ENCODE peak calls at places on chromosomes 2 and 18, in ten cellular contexts. N, E, Z, T, Q, J, P, C, I and W are unnamed samples.

GRCh38 chr18:14933049-14933851 is 185.3 kb downstream of the ANKRD30B start:
- DNase-seq in T (no peak), I (no peak), E (no peak), J (no peak), Z (no peak), N (no peak), Q (no peak), P (peak), C (no peak), W (no peak)

GRCh38 chr2:98815795-98816194 is 84.9 kb upstream of the MGAT4A start:
- DNase-seq in Z (no peak), J (no peak), Q (no peak), E (no peak), I (no peak), C (no peak), P (no peak), N (no peak), T (no peak), W (no peak)

GRCh38 chr2:232528746-232529445 is 2.9 kb downstream of the CHRND start:
- DNase-seq in J (peak), Z (no peak), P (no peak), N (no peak), E (no peak), C (no peak), T (peak), I (no peak), Q (no peak), W (no peak)

GRCh38 chr2:70927138-70927537 is 8.6 kb upstream of the ATP6V1B1 start:
- DNase-seq in T (no peak), J (no peak), Z (no peak), P (no peak), E (no peak), N (no peak), Q (no peak), I (no peak), C (no peak), W (no peak)

GRCh38 chr18:56171854-56172253 is 466.5 kb downstream of the TXNL1 start:
- DNase-seq in T (no peak), E (no peak), Q (no peak), P (no peak), J (no peak), I (no peak), N (no peak), Z (no peak), C (no peak), W (no peak)

GRCh38 chr2:10048501-10049171 is 5.3 kb downstream of the KLF11 start:
- DNase-seq in N (no peak), Q (peak), C (no peak), I (no peak), Z (peak), T (no peak), J (peak), P (peak), E (no peak), W (peak)

GRCh38 chr2:136065907-136066306 is 52.0 kb downstream of the CXCR4 start:
- DNase-seq in Z (no peak), C (no peak), I (no peak), E (no peak), Q (no peak), P (no peak), N (no peak), T (no peak), J (no peak), W (peak)

GRCh38 chr2:32246911-32247310 is 17.8 kb downstream of the NLRC4 start:
- DNase-seq in Q (no peak), J (no peak), Z (no peak), N (no peak), I (no peak), T (no peak), E (no peak), C (no peak), P (peak), W (no peak)

GRCh38 chr2:128374001-128374710 is 55.5 kb upstream of the HS6ST1 start:
- DNase-seq in T (no peak), P (no peak), C (no peak), Z (peak), I (no peak), E (no peak), N (no peak), Q (no peak), J (no peak), W (no peak)

GRCh38 chr2:111618953-111619902 is 264.8 kb downstream of the ANAPC1 start:
- DNase-seq in T (no peak), C (peak), J (no peak), Z (no peak), P (no peak), I (no peak), Q (no peak), N (no peak), E (no peak), W (no peak)

GRCh38 chr2:39379643-39380524 is 57.2 kb downstream of the MAP4K3 start:
- DNase-seq in P (no peak), Q (peak), C (peak), J (peak), T (no peak), N (no peak), E (no peak), Z (peak), I (no peak), W (peak)

GRCh38 chr2:62529758-62530157 is 23.8 kb upstream of the TMEM17 start:
- DNase-seq in E (no peak), N (no peak), J (no peak), P (no peak), Z (no peak), I (no peak), T (no peak), C (no peak), Q (peak), W (no peak)

GRCh38 chr2:854460-854859 is 96.2 kb upstream of the SNTG2 start:
- DNase-seq in C (no peak), T (no peak), N (peak), E (no peak), P (peak), Z (no peak), Q (no peak), J (no peak), I (no peak), W (peak)

GRCh38 chr18:3538456-3538855 is 88.5 kb downstream of the TGIF1 start:
- DNase-seq in N (no peak), P (no peak), E (no peak), Z (peak), Q (no peak), J (no peak), T (no peak), C (no peak), I (no peak), W (no peak)

GRCh38 chr2:178280261-178280852 is 86.0 kb downstream of the OSBPL6 start:
- DNase-seq in N (no peak), C (peak), I (no peak), Z (peak), P (peak), J (peak), Q (peak), T (no peak), E (no peak), W (peak)

GRCh38 chr2:104855174-104856085 is 1.5 kb downstream of the POU3F3 start:
- DNase-seq in T (no peak), I (no peak), N (no peak), Q (no peak), P (no peak), Z (no peak), E (no peak), C (no peak), J (no peak), W (no peak)

GRCh38 chr2:199455533-199456382 is 2.0 kb downstream of the SATB2 start:
- DNase-seq in Q (peak), I (no peak), J (peak), C (no peak), E (no peak), T (no peak), P (peak), Z (peak), N (no peak), W (peak)

GRCh38 chr2:240166761-240167587 is 26.5 kb upstream of the OTOS start:
- DNase-seq in N (no peak), Z (no peak), T (no peak), C (no peak), P (no peak), I (no peak), E (no peak), Q (no peak), J (no peak), W (no peak)

GRCh38 chr18:5469340-5469739 is 74.5 kb downstream of the EPB41L3 start:
- DNase-seq in Q (no peak), I (no peak), Z (no peak), N (no peak), T (no peak), J (no peak), P (no peak), C (no peak), E (no peak), W (no peak)

GRCh38 chr2:58268685-58269084 is 27.6 kb upstream of the FANCL start:
- DNase-seq in I (no peak), E (no peak), C (no peak), Q (no peak), Z (no peak), T (no peak), N (no peak), J (no peak), P (no peak), W (no peak)

GRCh38 chr2:105100064-105100840 is 62.4 kb downstream of the MRPS9 start:
- DNase-seq in J (peak), P (no peak), E (no peak), C (no peak), N (no peak), Q (no peak), Z (no peak), I (no peak), T (no peak), W (peak)

GRCh38 chr2:26651458-26652155 is 10.4 kb upstream of the CIB4 start:
- DNase-seq in I (no peak), J (no peak), Z (peak), P (no peak), C (no peak), T (no peak), E (no peak), N (no peak), Q (no peak), W (no peak)

GRCh38 chr18:1053654-1054315 is 149.1 kb downstream of the ADCYAP1 start:
- DNase-seq in J (no peak), E (no peak), Z (no peak), T (no peak), C (no peak), Q (no peak), I (no peak), N (no peak), P (no peak), W (no peak)

GRCh38 chr2:18518116-18519111 is 42.0 kb downstream of the RDH14 start:
- DNase-seq in P (no peak), I (no peak), C (no peak), Z (peak), J (no peak), E (no peak), N (no peak), Q (no peak), T (no peak), W (no peak)

GRCh38 chr2:12325806-12326205 is 390.9 kb upstream of the TRIB2 start:
- DNase-seq in N (no peak), I (no peak), T (no peak), C (no peak), Z (no peak), Q (peak), E (no peak), J (peak), P (no peak), W (no peak)

GRCh38 chr18:54191352-54191751 is 33.1 kb downstream of the MBD2 start:
- DNase-seq in Q (no peak), C (no peak), I (no peak), Z (no peak), E (no peak), P (no peak), J (no peak), T (no peak), N (no peak), W (no peak)

GRCh38 chr2:187658952-187659525 is 104.8 kb upstream of the TFPI start:
- DNase-seq in P (no peak), T (no peak), N (no peak), Z (peak), I (no peak), Q (no peak), E (no peak), J (peak), C (no peak), W (no peak)

GRCh38 chr2:207792244-207792785 is 22.6 kb upstream of the FZD5 start:
- DNase-seq in C (no peak), Q (peak), Z (no peak), N (no peak), I (no peak), T (no peak), E (no peak), P (no peak), J (peak), W (no peak)

GRCh38 chr18:36688020-36688965 is 140.5 kb downstream of the TPGS2 start:
- DNase-seq in T (no peak), I (no peak), C (peak), Z (peak), N (no peak), E (no peak), P (peak), Q (peak), J (peak), W (peak)